ENCODE peak calls at places on chromosomes 3 and 15, in nine cellular contexts. J is H9; T is NCI-H524; M is mesothelial cell of epicardium; K is kidney epithelial cell; N is stimulated activated CD4-positive, alpha-beta T cell treated with anti-CD3 and anti-CD28 coated beads, Interleukin-12 subunit alpha, Interleukin-12 subunit beta, amount 100 ng/mL, for 24 hours; O is pons; I is non-pigmented ciliary epithelial cell; W is activated T-cell treated with anti-CD3 and anti-CD28 coated beads for 24 hours. Y is an unnamed sample.

GRCh38 chr15:25742421-25743159 is 120.5 kb downstream of the ATP10A start:
- DNase-seq in J (no peak), T (peak), M (peak), K (no peak), N (no peak), O (no peak), I (no peak), W (no peak), Y (no peak)

GRCh38 chr15:81419304-81419943 is 45.4 kb upstream of the TMC3 start:
- DNase-seq in J (peak), T (peak), M (no peak), K (no peak), N (no peak), O (no peak), I (no peak), W (no peak), Y (no peak)

GRCh38 chr15:88125578-88125977 is 131.0 kb downstream of the NTRK3 start:
- DNase-seq in J (no peak), T (no peak), M (no peak), K (no peak), N (no peak), O (peak), I (no peak), W (no peak), Y (no peak)

GRCh38 chr15:70486451-70487379 is 276.6 kb downstream of the UACA start:
- DNase-seq in J (no peak), T (no peak), M (no peak), K (no peak), N (peak), O (peak), I (peak), W (peak), Y (no peak)

GRCh38 chr15:23446215-23447106 is 582 bp downstream of the GOLGA6L2 start:
- DNase-seq in J (no peak), T (no peak), M (no peak), K (no peak), N (no peak), O (no peak), I (no peak), W (no peak), Y (no peak)

GRCh38 chr3:57130426-57131209 is 34.5 kb downstream of the IL17RD start:
- DNase-seq in J (peak), T (no peak), M (no peak), K (no peak), N (no peak), O (no peak), I (no peak), W (no peak), Y (no peak)

GRCh38 chr15:66947471-66947870 is 117.9 kb upstream of the SMAD3 start:
- DNase-seq in J (no peak), T (no peak), M (no peak), K (no peak), N (no peak), O (no peak), I (no peak), W (no peak), Y (no peak)

GRCh38 chr3:44355634-44356033 is 17.1 kb downstream of the TCAIM start:
- DNase-seq in J (no peak), T (peak), M (no peak), K (no peak), N (no peak), O (no peak), I (peak), W (no peak), Y (no peak)

GRCh38 chr15:48190932-48191573 is 412 bp upstream of the CTXN2 start:
- DNase-seq in J (peak), T (peak), M (peak), K (no peak), N (peak), O (peak), I (peak), W (no peak), Y (peak)

GRCh38 chr15:99409097-99409473 is 156.7 kb upstream of the MEF2A start:
- DNase-seq in J (peak), T (peak), M (peak), K (no peak), N (no peak), O (peak), I (peak), W (no peak), Y (peak)

GRCh38 chr3:79167651-79168416 is 600.0 kb downstream of the ROBO1 start:
- DNase-seq in J (no peak), T (no peak), M (no peak), K (peak), N (no peak), O (no peak), I (peak), W (no peak), Y (no peak)

GRCh38 chr3:59774613-59775012 is 724.8 kb upstream of the CFAP20DC start:
- DNase-seq in J (no peak), T (no peak), M (no peak), K (peak), N (no peak), O (no peak), I (peak), W (no peak), Y (no peak)

GRCh38 chr3:138049157-138049919 is 39.4 kb downstream of the CLDN18 start:
- DNase-seq in J (peak), T (no peak), M (no peak), K (no peak), N (no peak), O (no peak), I (peak), W (no peak), Y (no peak)

GRCh38 chr3:9290556-9290955 is 41.1 kb upstream of the SRGAP3 start:
- DNase-seq in J (no peak), T (no peak), M (no peak), K (no peak), N (no peak), O (no peak), I (no peak), W (no peak), Y (no peak)

GRCh38 chr3:27675287-27675686 is 46.8 kb downstream of the EOMES start:
- DNase-seq in J (no peak), T (no peak), M (no peak), K (no peak), N (no peak), O (no peak), I (no peak), W (no peak), Y (no peak)

GRCh38 chr15:70530906-70531305 is 232.5 kb downstream of the UACA start:
- DNase-seq in J (no peak), T (no peak), M (peak), K (no peak), N (no peak), O (no peak), I (no peak), W (no peak), Y (no peak)

GRCh38 chr3:55191911-55192787 is 264.3 kb upstream of the LRTM1 start:
- DNase-seq in J (no peak), T (no peak), M (no peak), K (peak), N (no peak), O (no peak), I (peak), W (no peak), Y (no peak)

GRCh38 chr3:98977520-98977919 is 76.0 kb upstream of the DCBLD2 start:
- DNase-seq in J (no peak), T (no peak), M (no peak), K (peak), N (no peak), O (no peak), I (peak), W (no peak), Y (no peak)

Y was measured in BE2C.